ENCODE peak calls at places on chromosomes 1 and 21, in seven cellular contexts. V is IMR-90, H is stomach, J is endothelial cell of umbilical vein, C is breast epithelium, Z is heart left ventricle, U is Peyer's patch. R is an unnamed sample. For H3K27me3, the result is how much of the 10 kb centered on the place peaks cover.

GRCh38 chr1:65309317-65310077 is at the start of gene DNAJC6:
- DNase-seq in V (peak), J (peak), Z (peak), H (peak), U (peak), C (no peak), R (peak)

GRCh38 chr1:74396462-74396861 is 115.9 kb downstream of the LRRC53 start:
- DNase-seq in V (no peak), Z (peak), C (no peak), H (no peak), J (no peak), U (no peak), R (no peak)

GRCh38 chr1:3910049-3910731 is 10.1 kb upstream of the C1orf174 start:
- DNase-seq in Z (no peak), V (no peak), H (no peak), J (no peak), C (no peak), U (peak), R (no peak)

GRCh38 chr1:175824079-175824478 is 80.7 kb upstream of the TNR start:
- DNase-seq in C (no peak), U (no peak), V (no peak), Z (peak), H (no peak), J (peak), R (no peak)

GRCh38 chr1:227885648-227886502 is 61.9 kb downstream of the WNT9A start:
- DNase-seq in V (peak), J (no peak), U (peak), C (peak), H (peak), Z (peak), R (peak)

GRCh38 chr1:51237714-51238403 is 1.8 kb downstream of the RNF11 start:
- DNase-seq in J (peak), Z (no peak), H (no peak), V (peak), U (no peak), C (no peak), R (peak)

GRCh38 chr1:178232949-178233348 is 139.0 kb downstream of the RASAL2 start:
- DNase-seq in C (no peak), J (no peak), H (no peak), U (no peak), V (peak), Z (no peak), R (no peak)

GRCh38 chr1:29398431-29398830 is 162.1 kb downstream of the PTPRU start:
- DNase-seq in H (no peak), Z (no peak), V (no peak), C (peak), U (no peak), J (no peak), R (no peak)

GRCh38 chr21:33587792-33588484 is 546 bp downstream of the DONSON start:
- DNase-seq in U (peak), Z (peak), J (peak), V (peak), H (peak), C (no peak), R (peak)

GRCh38 chr1:221439008-221439733 is 302.7 kb downstream of the DUSP10 start:
- DNase-seq in H (no peak), Z (no peak), U (no peak), V (peak), C (no peak), J (peak), R (no peak)

GRCh38 chr1:67618285-67619018 is 66.5 kb upstream of the GADD45A start:
- DNase-seq in C (peak), H (peak), U (no peak), V (peak), Z (peak), J (peak), R (peak)

GRCh38 chr1:230778916-230779590 is 31.9 kb downstream of the CAPN9 start:
- DNase-seq in V (peak), U (no peak), C (no peak), J (peak), H (no peak), Z (no peak), R (no peak)

GRCh38 chr1:211656728-211657127 is 18.7 kb downstream of the NEK2 start:
- DNase-seq in J (no peak), Z (no peak), V (no peak), U (no peak), C (no peak), H (no peak), R (no peak)

GRCh38 chr1:86470859-86471258 is 2.1 kb downstream of the CLCA1 start:
- DNase-seq in Z (no peak), H (no peak), C (no peak), V (no peak), J (no peak), U (no peak), R (no peak)

GRCh38 chr1:91161166-91161565 is 139.3 kb upstream of the ZNF644 start:
- DNase-seq in C (no peak), J (no peak), V (no peak), H (no peak), U (no peak), Z (no peak), R (no peak)

GRCh38 chr1:18890704-18891103 is 11.7 kb downstream of the ALDH4A1 start:
- DNase-seq in V (peak), C (no peak), U (no peak), H (peak), J (no peak), Z (no peak), R (no peak)

GRCh38 chr1:208238710-208239517 is 5.3 kb downstream of the PLXNA2 start:
- DNase-seq in J (peak), H (no peak), C (no peak), V (peak), U (no peak), Z (no peak), R (peak)

GRCh38 chr1:236516929-236517704 is 6.7 kb upstream of the LGALS8 start:
- DNase-seq in Z (no peak), H (no peak), J (no peak), V (peak), C (no peak), U (no peak), R (peak)

GRCh38 chr1:119713538-119714456 is 2.1 kb downstream of the PHGDH start:
- DNase-seq in H (no peak), J (no peak), V (peak), U (no peak), C (no peak), Z (no peak), R (no peak)

GRCh38 chr1:231351816-231352215 is 13.7 kb downstream of the SPRTN start:
- DNase-seq in J (peak), C (no peak), U (no peak), V (no peak), Z (no peak), H (no peak), R (no peak)

GRCh38 chr21:41726970-41727783 is 39.7 kb downstream of the RIPK4 start:
- DNase-seq in H (peak), Z (peak), C (peak), U (peak), V (peak), J (no peak), R (peak)

GRCh38 chr21:26945916-26946315 is 21.0 kb downstream of the ADAMTS5 start:
- DNase-seq in J (no peak), U (no peak), V (no peak), H (no peak), Z (peak), C (no peak), R (no peak)

GRCh38 chr1:226681652-226682493 is 57.2 kb downstream of the ITPKB start:
- DNase-seq in C (no peak), V (no peak), Z (no peak), J (no peak), H (no peak), U (no peak), R (no peak)

GRCh38 chr1:206557636-206558473 is 50.5 kb downstream of the RASSF5 start:
- DNase-seq in J (no peak), U (no peak), H (peak), C (no peak), Z (no peak), V (no peak), R (no peak)

GRCh38 chr1:42037586-42037985 is 115.6 kb upstream of the GUCA2B start:
- DNase-seq in H (no peak), C (no peak), U (no peak), Z (no peak), V (no peak), J (no peak), R (no peak)

GRCh38 chr1:47638713-47639112 is 200.9 kb downstream of the FOXD2 start:
- DNase-seq in V (no peak), C (no peak), U (no peak), J (no peak), Z (no peak), H (no peak), R (no peak)

GRCh38 chr1:162561616-162562451 is at the start of gene UAP1:
- DNase-seq in H (no peak), V (no peak), Z (peak), J (no peak), C (no peak), U (peak), R (peak)

GRCh38 chr1:14803002-14803789 is 204.7 kb downstream of the KAZN start:
- DNase-seq in J (no peak), U (no peak), H (no peak), V (no peak), Z (no peak), C (no peak), R (no peak)

GRCh38 chr1:33170351-33171274 is 11.2 kb downstream of the TRIM62 start:
- DNase-seq in C (no peak), Z (peak), J (peak), U (no peak), H (no peak), V (no peak), R (no peak)

GRCh38 chr1:28374297-28374696 is 4.8 kb downstream of the PHACTR4 start:
- DNase-seq in C (no peak), J (no peak), Z (no peak), V (peak), U (no peak), H (no peak), R (no peak)

GRCh38 chr21:25307489-25307888 is 299.8 kb downstream of the MRPL39 start:
- DNase-seq in H (no peak), J (no peak), C (no peak), U (no peak), Z (no peak), V (peak), R (no peak)

GRCh38 chr1:17729248-17729647 is 25.9 kb upstream of the ACTL8 start:
- DNase-seq in U (no peak), V (no peak), Z (no peak), J (no peak), H (no peak), C (no peak), R (no peak)

GRCh38 chr1:154987326-154987725 is 4.2 kb downstream of the FLAD1 start:
- DNase-seq in U (no peak), C (no peak), V (no peak), Z (peak), H (no peak), J (no peak), R (no peak)

GRCh38 chr1:201020647-201021332 is 2.7 kb downstream of the KIF21B start:
- DNase-seq in C (no peak), V (no peak), U (no peak), Z (no peak), J (no peak), H (no peak), R (no peak)

GRCh38 chr1:162703708-162704107 is 71.4 kb downstream of the DDR2 start:
- DNase-seq in C (no peak), Z (peak), V (no peak), H (no peak), U (no peak), J (no peak), R (no peak)

GRCh38 chr1:91792393-91793032 is 93.4 kb downstream of the TGFBR3 start:
- DNase-seq in U (no peak), J (peak), V (no peak), C (no peak), Z (no peak), H (no peak), R (no peak)

GRCh38 chr1:7136166-7136953 is 351.1 kb downstream of the CAMTA1 start:
- DNase-seq in H (no peak), V (peak), C (no peak), J (no peak), Z (no peak), U (no peak), R (no peak)

GRCh38 chr1:116947090-116947489 is 37.4 kb downstream of the PTGFRN start:
- DNase-seq in U (no peak), Z (no peak), C (no peak), V (no peak), H (no peak), J (no peak), R (no peak)

GRCh38 chr1:201590474-201590873 is 51.5 kb downstream of the NAV1 start:
- DNase-seq in J (no peak), H (no peak), C (no peak), U (no peak), V (no peak), Z (no peak), R (no peak)

GRCh38 chr1:198680174-198680871 is 41.5 kb downstream of the PTPRC start:
- DNase-seq in C (no peak), H (no peak), U (no peak), Z (no peak), V (no peak), J (no peak), R (no peak)

GRCh38 chr1:109192433-109192832 is 21.3 kb upstream of the SARS1 start:
- DNase-seq in H (no peak), C (no peak), V (no peak), Z (no peak), J (peak), U (no peak), R (no peak)
- TF ChIP-seq POLR2A in H (no peak), C (no peak), V (no peak), Z (no peak), J (no peak), U (no peak), R (no peak)

GRCh38 chr1:234120327-234120944 is 216.0 kb downstream of the SLC35F3 start:
- DNase-seq in C (no peak), U (no peak), H (no peak), V (no peak), J (no peak), Z (no peak), R (no peak)

GRCh38 chr1:234123867-234124266 is 219.4 kb downstream of the SLC35F3 start:
- DNase-seq in V (peak), U (no peak), C (no peak), H (no peak), Z (no peak), J (no peak), R (no peak)

GRCh38 chr1:234125714-234126113 is 221.2 kb downstream of the SLC35F3 start:
- DNase-seq in U (no peak), J (no peak), V (no peak), C (no peak), Z (no peak), H (no peak), R (no peak)

DNA sequence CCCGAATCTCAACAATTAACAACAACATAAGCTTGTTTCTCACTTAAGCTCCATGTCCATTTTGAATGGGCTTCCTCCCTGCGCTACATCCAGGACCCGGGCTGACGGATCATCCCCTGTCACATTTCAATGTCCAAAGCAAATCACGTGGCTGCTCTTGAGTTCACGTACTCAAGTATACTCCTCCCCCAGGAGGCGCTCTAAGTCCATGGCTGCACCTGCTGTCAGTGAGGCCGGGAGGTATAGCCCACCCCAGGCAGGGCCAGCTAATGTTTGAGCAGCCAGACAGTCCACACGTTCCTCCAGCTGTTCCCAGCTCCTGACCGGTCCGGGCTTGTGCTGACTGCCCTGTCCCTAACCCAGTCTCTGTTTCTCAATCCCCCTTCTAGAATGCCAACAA is 220.8 kb downstream of the SLC35F3 start:
- DNase-seq in Z (no peak), H (no peak), C (no peak), U (no peak), J (no peak), V (peak), R (no peak)
- TF ChIP-seq CTCF in Z (no peak), H (no peak), C (no peak), U (no peak), J (no peak), V (peak), R (no peak)

DNA sequence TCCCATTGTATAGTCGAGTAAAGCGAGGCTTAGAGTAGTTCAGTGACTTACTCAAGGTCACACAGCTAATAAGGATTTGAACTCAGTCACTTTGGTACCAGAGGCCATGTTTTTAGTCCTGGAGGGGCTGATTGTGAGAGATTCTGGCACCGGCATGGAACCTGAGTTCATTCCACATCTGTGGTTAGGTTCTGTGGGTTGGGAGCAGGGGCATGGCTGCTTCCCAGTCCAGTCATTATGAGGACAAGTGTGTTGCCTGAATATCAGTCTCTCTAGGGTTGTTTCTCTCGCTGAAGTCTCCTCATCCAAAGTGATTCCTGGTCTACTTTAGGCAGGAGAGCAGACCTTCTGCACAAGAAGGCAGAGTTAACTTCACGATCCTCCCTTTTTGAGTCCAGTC is 90.6 kb downstream of the C1orf94 start:
- DNase-seq in U (no peak), C (no peak), V (no peak), Z (no peak), H (no peak), J (no peak), R (no peak)
- H3K27me3 ChIP-seq in U (under half), C (under half), V (under half), Z (under half), H (under half), J (under half), R (under half)

GRCh38 chr1:84620720-84621313 is 46.6 kb upstream of the CTBS start:
- DNase-seq in C (peak), Z (peak), U (peak), H (peak), V (peak), J (peak), R (peak)
- TF ChIP-seq POLR2A in C (no peak), Z (no peak), U (peak), H (no peak), V (no peak), J (no peak), R (no peak)

DNA sequence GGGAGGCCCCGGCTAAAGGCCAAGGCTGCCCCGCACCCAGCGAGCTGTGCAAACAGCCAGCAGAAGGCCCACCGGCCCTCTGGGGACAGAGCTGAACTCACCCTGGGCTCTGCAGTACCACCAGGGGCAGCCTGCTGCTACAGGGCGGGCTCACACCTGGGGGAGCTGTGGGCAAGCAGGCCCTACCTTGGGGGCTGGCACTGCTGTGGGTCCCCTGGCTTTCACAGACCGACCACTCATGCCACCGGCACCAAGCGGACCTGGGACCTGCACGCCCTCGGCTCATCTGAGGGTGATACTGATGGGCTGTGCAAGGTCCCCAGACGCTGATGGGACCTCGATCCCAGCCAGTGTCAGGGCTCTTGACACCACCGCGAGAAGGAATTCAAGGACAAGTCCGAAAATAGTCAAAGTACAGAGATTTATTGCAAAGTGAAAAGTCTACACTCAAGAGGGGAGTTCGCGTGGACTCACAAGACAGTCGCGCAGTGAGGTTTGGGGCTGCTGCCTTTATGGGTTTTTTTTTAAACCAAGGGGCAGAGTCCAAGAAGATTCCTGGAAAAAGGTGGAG is 61.0 kb upstream of the ADARB1 start:
- DNase-seq in C (no peak), Z (peak), H (no peak), J (no peak), U (peak), V (no peak), R (no peak)
- TF ChIP-seq CTCF in C (no peak), Z (no peak), H (no peak), J (no peak), U (no peak), V (no peak), R (no peak)